ENCODE peak calls at places on chromosome 11, in six cellular contexts. A is RPMI7951; P is activated T-helper 1 cell treated with anti-CD3 and anti-CD28 coated beads, Interleukin-2, amount 50 U/mL, for 16 hours; S is adrenal gland; W is NCI-H526 treated with DMSO at 0.1 percent for 48 hours; Q is Panc1. V is an unnamed sample.

GRCh38 chr11:57156928-57157327 is 24.8 kb upstream of the LRRC55 start:
- DNase-seq in A (no peak), P (no peak), S (no peak), W (no peak), Q (no peak), V (no peak)

GRCh38 chr11:69666261-69666660 is 8.9 kb downstream of the LTO1 start:
- DNase-seq in A (no peak), P (no peak), S (no peak), W (no peak), Q (no peak), V (no peak)

GRCh38 chr11:46675288-46675851 is 25.0 kb downstream of the ARHGAP1 start:
- DNase-seq in A (peak; percentile 74), P (no peak), S (peak; percentile 76), W (no peak), Q (no peak), V (peak; percentile 81)

GRCh38 chr11:26134481-26135355 is 197.2 kb upstream of the ANO3 start:
- DNase-seq in A (no peak), P (no peak), S (no peak), W (peak; percentile 59), Q (no peak), V (no peak)

GRCh38 chr11:45852712-45853101 is 5.4 kb downstream of the CRY2 start:
- DNase-seq in A (no peak), P (no peak), S (no peak), W (no peak), Q (no peak), V (no peak)

GRCh38 chr11:44286268-44286880 is 23.6 kb downstream of the ALX4 start:
- DNase-seq in A (peak; percentile 34), P (peak; percentile 26), S (peak; percentile 51), W (peak; percentile 45), Q (peak; percentile 47), V (peak; percentile 57)

GRCh38 chr11:116958246-116958645 is 120.8 kb upstream of the APOA1 start:
- DNase-seq in A (no peak), P (no peak), S (no peak), W (no peak), Q (no peak), V (no peak)

GRCh38 chr11:128630367-128631230 is 43.2 kb upstream of the ETS1 start:
- DNase-seq in A (peak; percentile 77), P (peak; percentile 92), S (peak; percentile 85), W (peak; percentile 90), Q (peak; percentile 75), V (peak; percentile 83)

GRCh38 chr11:45156731-45157130 is 10.3 kb downstream of the PRDM11 start:
- DNase-seq in A (no peak), P (no peak), S (no peak), W (no peak), Q (no peak), V (no peak)

GRCh38 chr11:4134844-4135243 is 40.2 kb downstream of the RRM1 start:
- DNase-seq in A (peak; percentile 33), P (no peak), S (no peak), W (no peak), Q (no peak), V (peak; percentile 87)

GRCh38 chr11:58727415-58727797 is 4.3 kb downstream of the GLYAT start:
- DNase-seq in A (no peak), P (no peak), S (no peak), W (no peak), Q (no peak), V (no peak)

GRCh38 chr11:36376315-36376887 is 80.3 kb downstream of the PRR5L start:
- DNase-seq in A (peak; percentile 56), P (no peak), S (peak; percentile 36), W (no peak), Q (no peak), V (peak; percentile 69)

GRCh38 chr11:2860636-2861035 is 24.9 kb downstream of the CDKN1C start:
- DNase-seq in A (peak; percentile 58), P (no peak), S (peak; percentile 41), W (no peak), Q (no peak), V (peak; percentile 70)

GRCh38 chr11:60251485-60252207 is 8.7 kb upstream of the MS4A4E start:
- DNase-seq in A (peak; percentile 43), P (no peak), S (peak; percentile 20), W (peak; percentile 19), Q (peak; percentile 7), V (peak; percentile 49)

GRCh38 chr11:70826541-70826943 is 425.8 kb downstream of the SHANK2 start:
- DNase-seq in A (no peak), P (no peak), S (peak; percentile 37), W (peak; percentile 77), Q (no peak), V (no peak)

GRCh38 chr11:47264119-47264915 is 5.6 kb upstream of the MADD start:
- DNase-seq in A (no peak), P (no peak), S (no peak), W (no peak), Q (no peak), V (peak; percentile 65)

GRCh38 chr11:102430158-102430836 is 22.3 kb downstream of the TMEM123 start:
- DNase-seq in A (peak; percentile 26), P (no peak), S (no peak), W (no peak), Q (no peak), V (peak; percentile 70)

GRCh38 chr11:38756537-38756936 is 2158.5 kb upstream of the RAG2 start:
- DNase-seq in A (no peak), P (no peak), S (no peak), W (no peak), Q (no peak), V (no peak)

GRCh38 chr11:32706985-32707736 is 87.3 kb downstream of the CCDC73 start:
- DNase-seq in A (peak; percentile 80), P (no peak), S (no peak), W (no peak), Q (peak; percentile 54), V (peak; percentile 94)

V was measured in M059J.